ENCODE peak calls at places on chromosome 2, in six cellular contexts. V is CD8-positive, alpha-beta memory T cell; D is heart right ventricle; T is stomach; O is K562; U is astrocyte. K is an unnamed sample. For H3K9me3, the result is how much of the 10 kb centered on the place peaks cover.

GRCh38 chr2:121185571-121186074 is 99.4 kb downstream of the TFCP2L1 start:
- DNase-seq in V (no peak), D (no peak), T (peak), O (no peak), U (peak), K (no peak)

GRCh38 chr2:74188018-74188601 is 9.4 kb upstream of the MOB1A start:
- DNase-seq in V (no peak), D (no peak), T (no peak), O (no peak), U (peak), K (no peak)

GRCh38 chr2:167293172-167293781 is 405.0 kb downstream of the XIRP2 start:
- DNase-seq in V (no peak), D (no peak), T (no peak), O (no peak), U (peak), K (no peak)

GRCh38 chr2:54549912-54550518 is 93.9 kb downstream of the SPTBN1 start:
- DNase-seq in V (no peak), D (no peak), T (no peak), O (no peak), U (no peak), K (no peak)

GRCh38 chr2:33278245-33278943 is 198.1 kb upstream of the RASGRP3 start:
- DNase-seq in V (no peak), D (no peak), T (no peak), O (no peak), U (no peak), K (no peak)

GRCh38 chr2:78264130-78264529 is 742.0 kb upstream of the LRRTM4 start:
- DNase-seq in V (no peak), D (no peak), T (no peak), O (no peak), U (no peak), K (no peak)

GRCh38 chr2:18149660-18150246 is 271.3 kb downstream of the KCNS3 start:
- DNase-seq in V (no peak), D (no peak), T (no peak), O (no peak), U (no peak), K (no peak)

GRCh38 chr2:10490806-10491291 is 42.7 kb upstream of the ODC1 start:
- DNase-seq in V (no peak), D (no peak), T (peak), O (no peak), U (no peak), K (no peak)

GRCh38 chr2:73984922-73985317 is 210 bp downstream of the TET3 start:
- DNase-seq in V (peak), D (peak), T (peak), O (no peak), U (no peak), K (no peak)

GRCh38 chr2:150530168-150530567 is 42.7 kb upstream of the RND3 start:
- DNase-seq in V (no peak), D (no peak), T (no peak), O (no peak), U (no peak), K (no peak)

GRCh38 chr2:143918465-143918989 is 601.4 kb downstream of the ZEB2 start:
- DNase-seq in V (no peak), D (no peak), T (no peak), O (no peak), U (no peak), K (no peak)

GRCh38 chr2:200469708-200470600 is 39.9 kb downstream of the KCTD18 start:
- DNase-seq in V (no peak), D (no peak), T (no peak), O (no peak), U (peak), K (no peak)

GRCh38 chr2:235937936-235938335 is 230.2 kb downstream of the GBX2 start:
- DNase-seq in V (no peak), D (no peak), T (no peak), O (no peak), U (peak), K (no peak)

GRCh38 chr2:168571061-168571460 is 115.0 kb downstream of the CERS6 start:
- DNase-seq in V (no peak), D (no peak), T (no peak), O (no peak), U (peak), K (no peak)

GRCh38 chr2:204608261-204608660 is 63.0 kb downstream of the PARD3B start:
- DNase-seq in V (no peak), D (no peak), T (no peak), O (no peak), U (peak), K (no peak)

GRCh38 chr2:43344911-43345373 is 118.5 kb upstream of the ZFP36L2 start:
- DNase-seq in V (no peak), D (no peak), T (no peak), O (peak), U (no peak), K (no peak)

GRCh38 chr2:227310756-227311110 is 14.3 kb upstream of the MFF start:
- DNase-seq in V (no peak), D (no peak), T (no peak), O (no peak), U (peak), K (no peak)

GRCh38 chr2:161965994-161966393 is 108.0 kb downstream of the DPP4 start:
- DNase-seq in V (no peak), D (no peak), T (no peak), O (no peak), U (peak), K (no peak)

GRCh38 chr2:98205901-98206300 is 118.9 kb downstream of the VWA3B start:
- DNase-seq in V (no peak), D (no peak), T (no peak), O (no peak), U (no peak), K (no peak)

GRCh38 chr2:215728504-215729065 is 284.8 kb downstream of the MREG start:
- DNase-seq in V (no peak), D (no peak), T (no peak), O (no peak), U (peak), K (no peak)

GRCh38 chr2:191682148-191682547 is 4.2 kb downstream of the NABP1 start:
- DNase-seq in V (no peak), D (no peak), T (no peak), O (no peak), U (peak), K (no peak)

GRCh38 chr2:239399404-239399999 is 1.3 kb downstream of the HDAC4 start:
- DNase-seq in V (peak), D (no peak), T (peak), O (no peak), U (no peak), K (no peak)

GRCh38 chr2:121201796-121202195 is 83.2 kb downstream of the TFCP2L1 start:
- DNase-seq in V (no peak), D (no peak), T (no peak), O (no peak), U (no peak), K (no peak)

GRCh38 chr2:7813541-7814310 is 868.1 kb upstream of the ID2 start:
- DNase-seq in V (no peak), D (no peak), T (no peak), O (no peak), U (no peak), K (no peak)

GRCh38 chr2:202022755-202023154 is 10.9 kb upstream of the FZD7 start:
- DNase-seq in V (no peak), D (no peak), T (no peak), O (no peak), U (no peak), K (no peak)

GRCh38 chr2:3349211-3349693 is 28.4 kb downstream of the EIPR1 start:
- DNase-seq in V (no peak), D (no peak), T (no peak), O (no peak), U (peak), K (no peak)

GRCh38 chr2:145230546-145230945 is 710.6 kb upstream of the ZEB2 start:
- DNase-seq in V (no peak), D (no peak), T (no peak), O (no peak), U (peak), K (no peak)

GRCh38 chr2:101251844-101252407 is 760 bp upstream of the CNOT11 start:
- DNase-seq in V (peak), D (no peak), T (peak), O (no peak), U (no peak), K (no peak)

GRCh38 chr2:20425371-20425881 is 21.4 kb upstream of the RHOB start:
- DNase-seq in V (no peak), D (no peak), T (no peak), O (no peak), U (peak), K (no peak)

GRCh38 chr2:80073134-80073561 is 231.4 kb downstream of the LRRTM1 start:
- DNase-seq in V (no peak), D (no peak), T (no peak), O (peak), U (peak), K (no peak)

GRCh38 chr2:120736955-120737801 is 1.5 kb downstream of the GLI2 start:
- DNase-seq in V (no peak), D (peak), T (peak), O (no peak), U (peak), K (no peak)

GRCh38 chr2:189629553-189630453 is 31.5 kb upstream of the ASNSD1 start:
- DNase-seq in V (no peak), D (no peak), T (no peak), O (no peak), U (no peak), K (no peak)

GRCh38 chr2:17648571-17648970 is 105.0 kb downstream of the SMC6 start:
- DNase-seq in V (no peak), D (no peak), T (no peak), O (no peak), U (no peak), K (no peak)

GRCh38 chr2:11680901-11681721 is 11.1 kb upstream of the NTSR2 start:
- DNase-seq in V (no peak), D (no peak), T (peak), O (no peak), U (no peak), K (no peak)

GRCh38 chr2:153354406-153354805 is 124.2 kb downstream of the RPRM start:
- DNase-seq in V (no peak), D (no peak), T (no peak), O (no peak), U (peak), K (no peak)

GRCh38 chr2:134375935-134376334 is 122.1 kb downstream of the MGAT5 start:
- DNase-seq in V (no peak), D (no peak), T (no peak), O (no peak), U (peak), K (no peak)

GRCh38 chr2:190407662-190408537 is at the start of gene MFSD6:
- DNase-seq in V (peak), D (peak), T (peak), O (peak), U (no peak), K (no peak)

DNA sequence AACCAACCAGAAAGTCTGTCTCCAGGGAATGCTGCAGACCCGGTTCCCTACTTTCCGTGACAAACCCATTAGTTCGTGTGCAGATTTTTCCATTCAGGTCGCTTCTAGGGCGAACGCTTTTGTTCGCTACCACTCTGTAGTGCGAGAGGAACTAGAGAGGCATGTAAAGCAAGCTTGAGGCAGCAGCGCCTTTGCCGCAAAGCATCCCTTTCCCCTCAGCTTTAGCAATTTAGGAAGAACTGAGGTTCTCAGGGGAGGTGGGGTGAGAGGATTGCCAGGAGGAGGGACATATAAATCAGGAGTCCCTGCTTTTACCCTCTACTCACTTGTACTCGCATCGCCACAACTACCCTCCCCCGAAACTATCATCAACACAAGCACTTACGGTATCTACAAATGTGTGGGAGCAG is 753 bp upstream of the ZNF804A start:
- DNase-seq in V (no peak), D (no peak), T (no peak), O (no peak), U (peak), K (no peak)
- H3K4me3 ChIP-seq in V (no peak), D (peak), T (peak), O (peak), U (peak), K (peak)

GRCh38 chr2:170713280-170714155 is 1.6 kb upstream of the SP5 start:
- DNase-seq in V (no peak), D (peak), T (no peak), O (no peak), U (no peak), K (no peak)
- H3K9me3 ChIP-seq in V (under half), D (under half), T (under half), O (under half), U (under half), K (under half)

GRCh38 chr2:38959464-38959863 is 69.8 kb downstream of the ARHGEF33 start:
- DNase-seq in V (no peak), D (no peak), T (no peak), O (no peak), U (no peak), K (no peak)
- H3K4me3 ChIP-seq in V (no peak), D (peak), T (peak), O (no peak), U (no peak), K (peak)

GRCh38 chr2:171626949-171627348 is 60.3 kb upstream of the DYNC1I2 start:
- DNase-seq in V (no peak), D (no peak), T (no peak), O (no peak), U (no peak), K (no peak)
- H3K9me3 ChIP-seq in V (under half), D (under half), T (under half), O (under half), U (under half), K (under half)

GRCh38 chr2:15385184-15385583 is 175.9 kb downstream of the NBAS start:
- DNase-seq in V (no peak), D (no peak), T (no peak), O (no peak), U (no peak), K (no peak)
- H3K4me3 ChIP-seq in V (no peak), D (no peak), T (no peak), O (no peak), U (no peak), K (no peak)

GRCh38 chr2:185511925-185512324 is 226.7 kb upstream of the FSIP2 start:
- DNase-seq in V (no peak), D (no peak), T (no peak), O (no peak), U (no peak), K (no peak)
- H3K9me3 ChIP-seq in V (under half), D (half or more), T (half or more), O (under half), U (under half), K (under half)

GRCh38 chr2:27582129-27582694 is 630 bp upstream of the ZNF512 start:
- DNase-seq in V (no peak), D (no peak), T (no peak), O (no peak), U (no peak), K (no peak)

GRCh38 chr2:27587025-27587424 is 4.2 kb downstream of the ZNF512 start:
- DNase-seq in V (no peak), D (no peak), T (no peak), O (no peak), U (no peak), K (no peak)

GRCh38 chr2:27583390-27583915 is 611 bp downstream of the ZNF512 start:
- DNase-seq in V (no peak), D (no peak), T (no peak), O (peak), U (no peak), K (no peak)

GRCh38 chr2:27582695-27583389 is at the start of gene ZNF512:
- DNase-seq in V (peak), D (peak), T (peak), O (peak), U (peak), K (peak)

GRCh38 chr2:27584597-27584996 is 1.8 kb downstream of the ZNF512 start:
- DNase-seq in V (no peak), D (no peak), T (no peak), O (no peak), U (no peak), K (no peak)
- H3K4me3 ChIP-seq in V (peak), D (no peak), T (peak), O (peak), U (peak), K (no peak)

DNA sequence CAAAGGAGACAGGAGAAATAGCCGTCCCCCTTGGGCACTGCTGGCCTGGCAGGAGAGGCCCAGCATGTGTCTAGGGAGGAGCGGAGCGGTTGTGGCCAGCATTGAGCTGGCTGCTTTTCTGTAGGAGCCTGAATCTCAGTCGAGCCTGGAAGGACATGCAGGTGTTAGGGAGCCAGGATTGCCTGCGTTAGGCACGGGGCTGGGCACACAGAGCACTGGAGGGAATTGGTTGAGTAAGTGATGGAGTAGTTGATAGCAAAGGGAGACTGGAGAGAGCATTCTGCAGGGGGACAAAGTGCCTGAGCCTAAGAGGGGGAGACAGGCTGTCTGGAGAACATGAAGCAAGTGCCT is 22.8 kb downstream of the ASAP2 start:
- DNase-seq in V (no peak), D (no peak), T (no peak), O (no peak), U (no peak), K (no peak)
- H3K9me3 ChIP-seq in V (under half), D (under half), T (under half), O (under half), U (under half), K (under half)

GRCh38 chr2:181457121-181457740 is at the start of gene ITGA4:
- DNase-seq in V (peak), D (peak), T (peak), O (no peak), U (peak), K (peak)

GRCh38 chr2:181459646-181460045 is 2.5 kb downstream of the ITGA4 start:
- DNase-seq in V (no peak), D (no peak), T (no peak), O (no peak), U (peak), K (no peak)

GRCh38 chr2:181456660-181457120 is 496 bp upstream of the ITGA4 start:
- DNase-seq in V (peak), D (peak), T (peak), O (no peak), U (peak), K (peak)

GRCh38 chr2:181458881-181459280 is 1.7 kb downstream of the ITGA4 start:
- DNase-seq in V (no peak), D (no peak), T (no peak), O (no peak), U (no peak), K (no peak)

DNA sequence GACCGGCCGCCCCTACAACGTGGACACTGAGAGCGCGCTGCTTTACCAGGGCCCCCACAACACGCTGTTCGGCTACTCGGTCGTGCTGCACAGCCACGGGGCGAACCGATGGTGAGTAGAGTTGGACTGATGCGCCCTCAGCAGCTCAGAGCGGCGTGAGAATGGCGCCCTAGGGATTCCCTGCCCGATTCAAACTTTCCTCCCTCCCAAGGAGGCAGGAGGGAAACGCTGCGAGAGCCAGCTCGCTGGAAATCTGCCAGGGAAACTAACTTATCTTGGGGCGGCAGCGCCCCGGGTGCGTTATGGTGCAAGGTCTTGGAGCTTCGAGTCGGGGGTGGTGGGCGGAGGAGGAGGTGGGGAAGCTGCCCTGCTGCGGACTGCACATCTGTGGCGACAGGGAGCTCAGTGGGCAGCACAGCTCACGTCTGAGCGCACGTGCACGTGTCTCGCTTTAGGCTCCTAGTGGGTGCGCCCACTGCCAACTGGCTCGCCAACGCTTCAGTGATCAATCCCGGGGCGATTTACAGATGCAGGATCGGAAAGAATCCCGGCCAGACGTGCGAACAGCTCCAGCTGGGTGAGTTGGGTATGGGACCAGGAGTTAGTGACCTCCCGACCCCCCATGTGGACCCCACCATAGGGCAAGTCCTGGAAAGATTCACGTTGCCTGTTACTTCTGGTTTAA is 697 bp downstream of the ITGA4 start:
- DNase-seq in V (peak), D (peak), T (peak), O (no peak), U (peak), K (peak)
- H3K4me3 ChIP-seq in V (peak), D (peak), T (peak), O (no peak), U (peak), K (peak)

GRCh38 chr2:47595115-47595514 is 187.8 kb upstream of the MSH6 start:
- DNase-seq in V (no peak), D (no peak), T (no peak), O (no peak), U (no peak), K (no peak)

GRCh38 chr2:47592381-47592780 is 189.4 kb downstream of the MSH2 start:
- DNase-seq in V (no peak), D (no peak), T (no peak), O (no peak), U (no peak), K (no peak)

GRCh38 chr2:47595690-47596089 is 187.3 kb upstream of the MSH6 start:
- DNase-seq in V (no peak), D (no peak), T (no peak), O (no peak), U (no peak), K (no peak)

GRCh38 chr2:47598476-47598875 is 184.5 kb upstream of the MSH6 start:
- DNase-seq in V (no peak), D (no peak), T (no peak), O (no peak), U (no peak), K (no peak)

DNA sequence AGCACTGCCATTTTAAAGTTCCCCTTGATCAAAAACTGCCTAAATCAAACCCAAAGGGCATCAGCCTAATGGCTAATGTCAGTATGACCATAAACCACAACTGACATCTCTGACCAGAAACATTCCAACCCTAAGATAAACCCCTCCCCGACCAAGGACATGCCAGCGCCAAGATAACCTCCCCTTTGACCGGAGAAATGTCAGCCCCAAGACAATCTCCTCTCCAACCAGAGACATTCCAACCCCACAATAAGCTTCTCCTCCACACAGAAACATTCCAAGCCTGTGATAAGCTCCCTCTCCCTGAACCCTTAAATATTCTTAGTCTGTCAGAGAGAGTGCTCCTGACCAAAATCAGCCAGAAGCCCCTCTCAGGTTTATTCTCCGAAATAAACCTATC is 188.3 kb upstream of the MSH6 start:
- DNase-seq in V (no peak), D (no peak), T (no peak), O (no peak), U (no peak), K (no peak)
- H3K9me3 ChIP-seq in V (under half), D (under half), T (under half), O (under half), U (under half), K (under half)